ENCODE peak calls at places on chromosome 2, in seven cellular contexts. D is right cardiac atrium; B is pancreas; U is spleen; T is CD8-positive, alpha-beta T cell; M is mesendoderm; P is GM23338. N is an unnamed sample. For H3K4me1, the result is how much of the 10 kb centered on the place peaks cover.

GRCh38 chr2:169036717-169037450 is 5.8 kb upstream of the ABCB11 start:
- DNase-seq in M (no peak), B (no peak), U (no peak), P (no peak), T (no peak), D (no peak), N (no peak)

GRCh38 chr2:231786177-231786916 is at the start of gene COPS7B:
- DNase-seq in M (peak), B (peak), D (peak), T (peak), U (peak), P (peak), N (peak)

GRCh38 chr2:208265371-208265806 is 666 bp upstream of the PIKFYVE start:
- DNase-seq in D (no peak), B (no peak), M (peak), U (peak), P (peak), T (peak), N (no peak)

GRCh38 chr2:46801731-46802664 is 113.6 kb downstream of the MCFD2 start:
- DNase-seq in B (no peak), M (no peak), U (no peak), T (no peak), P (no peak), D (peak), N (no peak)

GRCh38 chr2:238168196-238168815 is 9.5 kb downstream of the ERFE start:
- DNase-seq in D (no peak), U (no peak), B (no peak), T (no peak), M (no peak), P (no peak), N (peak)

GRCh38 chr2:121860033-121860810 is 104.8 kb downstream of the TSN start:
- DNase-seq in T (no peak), P (no peak), M (peak), U (no peak), D (no peak), B (no peak), N (no peak)

GRCh38 chr2:182506606-182507005 is 79.8 kb upstream of the PDE1A start:
- DNase-seq in B (no peak), D (no peak), U (no peak), M (peak), T (no peak), P (peak), N (no peak)

GRCh38 chr2:98188351-98189046 is 101.5 kb downstream of the VWA3B start:
- DNase-seq in M (peak), D (no peak), P (peak), B (no peak), T (no peak), U (no peak), N (no peak)

GRCh38 chr2:64363848-64364247 is 90.1 kb upstream of the LGALSL start:
- DNase-seq in U (no peak), B (no peak), M (peak), T (no peak), P (peak), D (no peak), N (no peak)

GRCh38 chr2:64770137-64770780 is 116.5 kb upstream of the SERTAD2 start:
- DNase-seq in T (no peak), D (no peak), M (no peak), P (no peak), B (no peak), U (no peak), N (no peak)

GRCh38 chr2:128487650-128488387 is 169.2 kb upstream of the HS6ST1 start:
- DNase-seq in B (no peak), P (no peak), M (peak), U (no peak), T (no peak), D (no peak), N (no peak)

GRCh38 chr2:73068147-73068546 is 3.4 kb downstream of the SFXN5 start:
- DNase-seq in P (no peak), U (no peak), B (no peak), T (no peak), D (no peak), M (no peak), N (no peak)

GRCh38 chr2:40455661-40456060 is 3.8 kb upstream of the SLC8A1 start:
- DNase-seq in B (no peak), D (no peak), T (no peak), U (no peak), M (no peak), P (no peak), N (peak)

GRCh38 chr2:9739508-9739907 is 103.8 kb upstream of the TAF1B start:
- DNase-seq in U (peak), B (peak), P (no peak), D (peak), T (peak), M (no peak), N (peak)

GRCh38 chr2:42974697-42975357 is 182.4 kb upstream of the HAAO start:
- DNase-seq in M (peak), D (peak), T (peak), U (peak), P (peak), B (peak), N (peak)

GRCh38 chr2:145305854-145306253 is 785.9 kb upstream of the ZEB2 start:
- DNase-seq in D (no peak), T (no peak), U (no peak), B (no peak), P (no peak), M (no peak), N (no peak)

DNA sequence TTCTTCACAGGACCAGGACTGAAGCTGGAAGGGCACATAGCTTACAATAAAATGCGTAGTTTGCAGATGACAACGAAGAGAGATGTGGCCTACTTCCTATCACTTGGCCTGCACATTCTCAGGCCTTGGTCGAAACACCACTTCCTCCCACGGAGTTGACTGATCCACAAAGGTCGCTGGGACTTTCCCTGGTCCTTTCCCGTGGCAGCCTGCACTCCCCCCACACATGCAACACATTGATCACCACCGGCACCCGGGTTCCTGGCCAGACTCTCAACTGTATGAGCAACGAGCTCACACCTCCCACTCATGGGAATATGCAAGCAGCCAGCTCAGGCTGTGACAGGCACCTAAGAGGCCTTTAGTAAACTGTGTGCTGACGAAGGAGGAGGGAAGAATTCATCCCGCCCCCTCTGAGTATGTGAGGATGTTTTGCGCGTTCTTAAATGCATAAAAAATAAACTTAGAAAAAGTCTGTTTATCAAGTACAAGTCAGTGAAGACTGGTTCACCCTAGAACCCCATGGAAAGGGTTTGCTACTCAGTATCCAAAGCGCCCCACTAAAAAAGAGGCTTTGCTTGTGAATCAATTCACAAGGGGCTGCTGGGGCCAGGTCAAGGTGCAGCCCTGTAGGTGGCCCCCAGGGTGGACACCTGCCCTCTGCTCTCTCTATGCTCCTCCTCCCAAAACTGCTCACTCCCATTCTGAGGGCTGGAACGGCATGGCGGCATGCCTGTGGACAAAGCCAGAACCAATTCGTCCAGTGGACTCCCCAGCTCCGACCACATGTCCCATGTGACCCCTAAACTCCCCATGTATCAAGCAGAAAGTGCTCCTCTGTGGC is 154.3 kb downstream of the EIPR1 start:
- DNase-seq in U (no peak), D (no peak), T (peak), M (no peak), B (no peak), P (no peak), N (no peak)
- H3K27ac ChIP-seq in U (no peak), D (no peak), T (peak), M (no peak), B (no peak), P (no peak), N (no peak)

GRCh38 chr2:226772389-226773179 is 27.0 kb downstream of the IRS1 start:
- DNase-seq in U (no peak), T (no peak), M (peak), P (no peak), D (no peak), B (no peak), N (no peak)
- H3K4me3 ChIP-seq in U (peak), T (no peak), M (no peak), P (no peak), D (peak), B (no peak), N (no peak)

GRCh38 chr2:215395687-215396460 is 40.0 kb downstream of the FN1 start:
- DNase-seq in T (no peak), B (no peak), P (no peak), U (no peak), M (no peak), D (no peak), N (no peak)

GRCh38 chr2:215401896-215402379 is 33.9 kb downstream of the FN1 start:
- DNase-seq in T (no peak), P (no peak), D (no peak), U (no peak), B (no peak), M (no peak), N (no peak)

GRCh38 chr2:215396595-215397313 is 39.1 kb downstream of the FN1 start:
- DNase-seq in B (no peak), M (no peak), D (no peak), P (no peak), T (no peak), U (no peak), N (no peak)

GRCh38 chr2:215397632-215398341 is 38.1 kb downstream of the FN1 start:
- DNase-seq in P (no peak), D (no peak), T (no peak), B (no peak), M (no peak), U (no peak), N (no peak)

GRCh38 chr2:215399067-215399716 is 36.7 kb downstream of the FN1 start:
- DNase-seq in B (no peak), T (no peak), M (no peak), P (no peak), D (no peak), U (no peak), N (no peak)
- H3K4me1 ChIP-seq in B (under half), T (under half), M (under half), P (under half), D (under half), U (under half), N (under half)

DNA sequence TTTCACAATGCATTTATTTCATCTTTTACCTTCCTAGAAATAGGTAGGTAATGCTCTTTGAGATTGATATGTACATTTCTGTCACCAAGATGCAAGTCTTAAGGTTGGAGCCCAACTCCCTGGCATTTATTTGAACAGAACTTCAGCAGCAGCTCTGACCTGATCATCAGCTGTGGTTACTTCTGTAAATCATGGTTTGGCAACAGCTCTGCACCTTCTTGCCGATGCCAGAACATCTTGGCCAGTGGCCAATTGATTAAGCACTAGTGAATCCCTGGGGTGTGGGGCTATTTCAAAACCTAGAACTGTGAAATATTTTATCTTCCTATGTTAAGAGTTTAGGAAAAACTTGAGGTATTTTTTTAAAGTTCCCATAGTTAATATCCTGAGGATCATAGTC is 124.8 kb upstream of the NYAP2 start:
- DNase-seq in D (no peak), P (no peak), U (no peak), M (no peak), B (peak), T (no peak), N (no peak)
- H3K27ac ChIP-seq in D (no peak), P (no peak), U (no peak), M (no peak), B (no peak), T (no peak), N (no peak)

DNA sequence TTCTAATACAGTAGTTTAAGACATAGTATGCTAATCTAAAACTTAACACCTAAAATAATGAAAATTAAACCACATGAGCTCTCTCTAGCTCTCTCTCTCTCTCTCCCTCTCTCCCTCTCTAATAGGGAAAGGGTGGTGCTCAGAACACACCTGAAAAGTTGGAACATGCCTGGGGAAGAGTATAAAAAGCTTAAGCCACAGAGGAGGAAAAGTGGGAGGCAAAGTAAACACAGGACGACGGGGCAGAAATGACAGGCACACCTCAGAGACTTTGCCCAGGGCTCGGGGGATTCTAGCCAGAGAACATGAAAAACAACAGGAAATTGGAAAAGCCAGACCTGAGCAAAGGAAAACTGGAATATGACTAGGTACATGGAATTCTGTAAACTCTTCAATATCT is 666.1 kb downstream of the BCL11A start:
- DNase-seq in D (no peak), M (no peak), B (no peak), U (no peak), T (no peak), P (no peak), N (no peak)
- H3K4me3 ChIP-seq in D (no peak), M (no peak), B (no peak), U (no peak), T (peak), P (no peak), N (no peak)

DNA sequence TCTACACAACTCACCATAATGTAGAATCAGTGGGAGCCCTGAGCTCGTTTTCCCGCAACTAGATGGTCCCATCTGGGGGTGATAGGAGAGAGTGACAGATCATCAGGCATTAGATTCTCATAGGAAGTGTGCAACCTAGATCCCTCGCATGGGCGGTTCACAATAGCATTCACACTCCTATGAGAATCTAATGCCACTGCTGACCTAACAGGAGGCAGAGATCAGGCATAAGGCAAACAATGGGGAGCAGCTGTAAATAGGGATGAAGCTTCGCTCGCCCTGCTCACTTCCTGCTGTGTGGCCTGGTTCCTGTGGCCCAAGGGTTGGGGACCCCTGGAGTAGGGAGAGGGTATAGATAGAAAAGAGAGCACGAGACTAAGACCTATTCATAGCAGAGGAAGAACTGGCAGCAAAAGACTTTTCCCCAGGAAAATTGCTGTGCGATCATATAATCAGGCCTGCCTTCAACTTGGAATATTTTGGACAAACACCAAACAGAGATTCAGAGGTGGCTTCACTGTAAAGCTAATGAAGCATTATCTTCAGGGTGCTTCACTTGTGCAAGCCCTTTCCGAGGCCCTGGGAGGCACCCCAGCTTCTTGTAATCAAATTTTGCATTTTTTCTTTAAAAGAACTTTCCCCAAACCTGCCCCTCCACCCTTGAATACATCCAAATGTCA is 29.0 kb upstream of the ATL2 start:
- DNase-seq in D (no peak), P (no peak), B (no peak), M (no peak), T (no peak), U (no peak), N (no peak)
- H3K4me1 ChIP-seq in D (under half), P (under half), B (under half), M (under half), T (under half), U (under half), N (under half)

GRCh38 chr2:19462228-19462627 is 103.8 kb upstream of the OSR1 start:
- DNase-seq in B (no peak), P (no peak), D (no peak), U (no peak), M (no peak), T (no peak), N (no peak)
- H3K27ac ChIP-seq in B (no peak), P (no peak), D (no peak), U (no peak), M (no peak), T (no peak), N (no peak)

DNA sequence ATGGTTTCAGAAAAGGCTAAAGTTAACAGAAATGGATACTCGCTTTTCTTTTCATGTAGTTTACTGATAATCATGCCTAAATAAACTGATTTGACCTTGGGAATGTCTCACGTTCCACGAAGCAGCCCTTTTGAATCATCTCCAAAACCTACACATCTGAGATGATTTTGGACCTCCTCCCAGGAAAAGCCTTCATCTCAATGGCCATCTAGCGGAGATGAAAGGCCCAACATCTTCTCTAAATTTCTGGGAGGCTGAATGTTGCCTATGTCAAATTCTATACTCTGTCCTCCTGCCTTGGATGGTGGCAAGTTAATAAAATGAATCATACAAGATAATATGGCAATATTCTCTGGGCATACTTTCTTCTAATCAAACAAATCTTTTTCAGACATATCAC is 448.5 kb downstream of the ZEB2 start:
- DNase-seq in B (no peak), P (peak), T (no peak), U (no peak), M (peak), D (no peak), N (no peak)
- H3K4me3 ChIP-seq in B (no peak), P (no peak), T (no peak), U (no peak), M (no peak), D (no peak), N (no peak)